ENCODE peak calls at places on chromosome 15, in five cellular contexts. Q is tibial artery; S is GM23338; O is naive thymus-derived CD8-positive, alpha-beta T cell; W is T-helper 22 cell. B is an unnamed sample.

GRCh38 chr15:29133321-29133720 is 136.3 kb downstream of the NSMCE3 start:
- DNase-seq in Q (peak; percentile 59), S (no peak), O (no peak), W (no peak), B (no peak)

GRCh38 chr15:96334705-96335428 is 4.4 kb downstream of the NR2F2 start:
- DNase-seq in Q (peak; percentile 63), S (peak; percentile 12), O (no peak), W (no peak), B (no peak)

GRCh38 chr15:62187910-62188309 is 22.8 kb upstream of the C2CD4B start:
- DNase-seq in Q (no peak), S (no peak), O (no peak), W (no peak), B (no peak)

GRCh38 chr15:22949074-22949547 is 31.1 kb downstream of the CYFIP1 start:
- DNase-seq in Q (peak; percentile 87), S (peak; percentile 66), O (peak; percentile 10), W (no peak), B (no peak)

GRCh38 chr15:70557506-70558258 is 205.7 kb downstream of the UACA start:
- DNase-seq in Q (peak; percentile 28), S (no peak), O (no peak), W (no peak), B (no peak)

GRCh38 chr15:87619161-87619960 is 637.2 kb downstream of the NTRK3 start:
- DNase-seq in Q (no peak), S (no peak), O (no peak), W (no peak), B (no peak)

GRCh38 chr15:51181905-51182304 is 87.2 kb upstream of the TNFAIP8L3 start:
- DNase-seq in Q (no peak), S (no peak), O (no peak), W (no peak), B (no peak)

GRCh38 chr15:89513284-89513683 is 16.9 kb upstream of the RHCG start:
- DNase-seq in Q (no peak), S (no peak), O (no peak), W (no peak), B (no peak)

GRCh38 chr15:77898811-77899730 is 178.4 kb downstream of the TBC1D2B start:
- DNase-seq in Q (peak; percentile 53), S (no peak), O (no peak), W (no peak), B (no peak)

GRCh38 chr15:40756938-40757337 is 1.9 kb upstream of the RMDN3 start:
- DNase-seq in Q (no peak), S (no peak), O (no peak), W (no peak), B (no peak)

GRCh38 chr15:67067161-67067853 is 1.9 kb downstream of the SMAD3 start:
- DNase-seq in Q (no peak), S (peak; percentile 81), O (no peak), W (no peak), B (peak; percentile 73)

GRCh38 chr15:90902656-90902995 is 476 bp upstream of the MAN2A2 start:
- DNase-seq in Q (no peak), S (no peak), O (no peak), W (no peak), B (no peak)

GRCh38 chr15:77528290-77528967 is 104.3 kb downstream of the LINGO1 start:
- DNase-seq in Q (peak; percentile 31), S (no peak), O (no peak), W (no peak), B (peak; percentile 41)

GRCh38 chr15:65303687-65304392 is 637 bp upstream of the RNU5B-1 start:
- DNase-seq in Q (peak; percentile 87), S (peak; percentile 81), O (no peak), W (no peak), B (peak; percentile 45)

GRCh38 chr15:59686389-59686788 is 2.7 kb downstream of the BNIP2 start:
- DNase-seq in Q (no peak), S (no peak), O (no peak), W (no peak), B (no peak)

GRCh38 chr15:79212589-79213139 is 69.9 kb upstream of the ANKRD34C start:
- DNase-seq in Q (no peak), S (peak; percentile 45), O (no peak), W (no peak), B (no peak)

GRCh38 chr15:40594429-40594836 is 384 bp downstream of the KNL1 start:
- DNase-seq in Q (peak; percentile 70), S (peak; percentile 81), O (no peak), W (no peak), B (peak; percentile 61)

GRCh38 chr15:100132309-100132708 is 209.5 kb downstream of the ADAMTS17 start:
- DNase-seq in Q (no peak), S (no peak), O (no peak), W (no peak), B (no peak)

GRCh38 chr15:25250906-25251622 is 187.8 kb downstream of the UBE3A start:
- DNase-seq in Q (peak; percentile 52), S (no peak), O (no peak), W (no peak), B (no peak)

GRCh38 chr15:58407786-58408185 is 24.0 kb upstream of the LIPC start:
- DNase-seq in Q (no peak), S (no peak), O (no peak), W (no peak), B (no peak)

GRCh38 chr15:92981333-92981732 is 81.2 kb downstream of the CHD2 start:
- DNase-seq in Q (no peak), S (no peak), O (no peak), W (no peak), B (no peak)

GRCh38 chr15:63928185-63928852 is 94.6 kb upstream of the HERC1 start:
- DNase-seq in Q (peak; percentile 31), S (no peak), O (no peak), W (no peak), B (peak; percentile 80)

GRCh38 chr15:97547381-97547780 is 413.1 kb upstream of the ARRDC4 start:
- DNase-seq in Q (no peak), S (no peak), O (no peak), W (no peak), B (no peak)

GRCh38 chr15:45635191-45635638 is 386 bp downstream of the SQOR start:
- DNase-seq in Q (peak; percentile 85), S (peak; percentile 74), O (peak; percentile 65), W (peak; percentile 40), B (no peak)

GRCh38 chr15:70095387-70096214 is 2.1 kb downstream of the TLE3 start:
- DNase-seq in Q (peak; percentile 73), S (peak; percentile 86), O (peak; percentile 33), W (no peak), B (peak; percentile 57)

GRCh38 chr15:87874896-87875661 is 381.5 kb downstream of the NTRK3 start:
- DNase-seq in Q (no peak), S (peak; percentile 21), O (no peak), W (no peak), B (peak; percentile 28)

GRCh38 chr15:70726753-70727152 is 36.6 kb downstream of the UACA start:
- DNase-seq in Q (no peak), S (no peak), O (no peak), W (no peak), B (no peak)

GRCh38 chr15:77030928-77031375 is 36.0 kb downstream of the PSTPIP1 start:
- DNase-seq in Q (peak; percentile 60), S (no peak), O (no peak), W (no peak), B (no peak)

GRCh38 chr15:68326711-68327412 is 49.3 kb downstream of the FEM1B start:
- DNase-seq in Q (no peak), S (no peak), O (no peak), W (no peak), B (no peak)

GRCh38 chr15:80856809-80857377 is 77.7 kb downstream of the CEMIP start:
- DNase-seq in Q (no peak), S (peak; percentile 38), O (peak; percentile 15), W (no peak), B (no peak)

GRCh38 chr15:91258436-91258779 is 158.4 kb downstream of the SV2B start:
- DNase-seq in Q (no peak), S (peak; percentile 60), O (no peak), W (no peak), B (no peak)

GRCh38 chr15:79221696-79222095 is 60.8 kb upstream of the ANKRD34C start:
- DNase-seq in Q (no peak), S (no peak), O (no peak), W (no peak), B (no peak)

GRCh38 chr15:39275066-39275465 is 305.8 kb upstream of the THBS1 start:
- DNase-seq in Q (no peak), S (no peak), O (no peak), W (no peak), B (no peak)

GRCh38 chr15:66147440-66147839 is 106.1 kb downstream of the MEGF11 start:
- DNase-seq in Q (no peak), S (no peak), O (no peak), W (no peak), B (no peak)

GRCh38 chr15:69145694-69146492 is 14.5 kb upstream of the GLCE start:
- DNase-seq in Q (no peak), S (peak; percentile 11), O (no peak), W (no peak), B (no peak)

B was measured in WERI-Rb-1.